ENCODE peak calls at places on chromosome 13, in ten cellular contexts. Z is activated T-helper 9 cell treated with anti-CD3 and anti-CD28 coated beads, Interleukin-2, amount 50 U/mL, for 16 hours; H is neuronal stem cell; F is activated effector memory CD4-positive, alpha-beta T cell treated with Interleukin-2 at 50 U/mL for 16 hours; W is AG09319; B is AG08396; L is AG20443; X is fibroblast of mammary gland; Q is activated CD4-positive, alpha-beta memory T cell treated with anti-CD3 and anti-CD28 coated beads for 36 hours; R is coronary artery. Y is an unnamed sample.

GRCh38 chr13:40982772-40983171 is 36.3 kb downstream of the ELF1 start:
- DNase-seq in F (no peak), Q (peak), W (no peak), R (no peak), L (no peak), H (no peak), X (peak), B (no peak), Z (peak), Y (peak)

GRCh38 chr13:52738719-52739467 is 727 bp downstream of the CNMD start:
- DNase-seq in B (no peak), L (peak), R (no peak), W (no peak), Q (no peak), Z (no peak), H (peak), F (no peak), X (no peak), Y (peak)

GRCh38 chr13:74316531-74316930 is 182.3 kb upstream of the KLF12 start:
- DNase-seq in X (no peak), F (no peak), R (no peak), L (no peak), B (no peak), Z (no peak), W (no peak), H (no peak), Q (no peak), Y (no peak)

GRCh38 chr13:101190337-101190736 is 226.0 kb downstream of the NALCN start:
- DNase-seq in H (no peak), X (peak), Z (no peak), F (no peak), Q (no peak), W (no peak), R (no peak), B (no peak), L (no peak), Y (no peak)

GRCh38 chr13:33017410-33017929 is 1.2 kb downstream of the KL start:
- DNase-seq in F (no peak), R (no peak), H (no peak), Z (no peak), Q (peak), L (no peak), W (no peak), X (peak), B (no peak), Y (peak)

GRCh38 chr13:97856001-97856675 is 97.3 kb upstream of the IPO5 start:
- DNase-seq in L (peak), W (no peak), R (no peak), X (peak), Q (no peak), F (no peak), B (no peak), Z (no peak), H (peak), Y (peak)

GRCh38 chr13:41562083-41562482 is 104.7 kb downstream of the RGCC start:
- DNase-seq in R (no peak), X (peak), B (peak), H (no peak), L (peak), Q (no peak), W (peak), Z (no peak), F (no peak), Y (peak)

GRCh38 chr13:45928196-45928595 is 76.6 kb upstream of the SIAH3 start:
- DNase-seq in R (no peak), F (no peak), L (no peak), W (no peak), X (no peak), Q (no peak), H (no peak), B (no peak), Z (no peak), Y (no peak)

GRCh38 chr13:110921209-110921608 is 6.3 kb upstream of the ANKRD10 start:
- DNase-seq in W (no peak), Q (peak), F (no peak), X (no peak), L (no peak), R (no peak), H (no peak), B (no peak), Z (no peak), Y (no peak)

GRCh38 chr13:25973576-25973975 is 78.2 kb downstream of the SHISA2 start:
- DNase-seq in B (no peak), F (no peak), Q (peak), L (no peak), X (no peak), H (no peak), R (no peak), W (no peak), Z (no peak), Y (no peak)

GRCh38 chr13:28707629-28708427 is 10.9 kb downstream of the SLC46A3 start:
- DNase-seq in Q (peak), L (peak), F (no peak), X (peak), Z (no peak), W (peak), R (no peak), B (peak), H (no peak), Y (peak)

GRCh38 chr13:50189450-50189849 is 174.2 kb downstream of the KCNRG start:
- DNase-seq in H (no peak), Q (no peak), F (no peak), W (no peak), X (no peak), Z (no peak), B (no peak), L (no peak), R (no peak), Y (no peak)

GRCh38 chr13:92843549-92843948 is 383.1 kb upstream of the GPC6 start:
- DNase-seq in X (peak), Z (no peak), L (peak), W (peak), H (no peak), B (peak), Q (no peak), R (no peak), F (no peak), Y (peak)

GRCh38 chr13:106393776-106394175 is 141.7 kb downstream of the EFNB2 start:
- DNase-seq in X (peak), H (no peak), R (no peak), F (no peak), L (peak), Q (no peak), W (no peak), Z (no peak), B (no peak), Y (peak)

GRCh38 chr13:48730971-48731658 is 77.4 kb downstream of the CYSLTR2 start:
- DNase-seq in L (peak), W (no peak), B (no peak), F (no peak), X (peak), Z (no peak), Q (peak), R (no peak), H (no peak), Y (peak)

GRCh38 chr13:36674337-36675212 is 755 bp downstream of the SERTM1 start:
- DNase-seq in W (no peak), Z (no peak), B (no peak), H (no peak), X (no peak), R (no peak), F (no peak), L (no peak), Q (no peak), Y (no peak)

GRCh38 chr13:48437381-48437780 is 24.5 kb upstream of the LPAR6 start:
- DNase-seq in F (no peak), Z (no peak), Q (no peak), B (peak), R (peak), L (peak), W (no peak), X (peak), H (no peak), Y (peak)

GRCh38 chr13:30120133-30120822 is 187.1 kb downstream of the KATNAL1 start:
- DNase-seq in L (no peak), H (no peak), Z (no peak), F (no peak), B (no peak), X (no peak), W (no peak), Q (no peak), R (no peak), Y (no peak)

GRCh38 chr13:51432576-51432975 is 20.3 kb downstream of the INTS6 start:
- DNase-seq in L (no peak), H (no peak), B (no peak), Z (no peak), F (no peak), Q (no peak), R (no peak), X (no peak), W (no peak), Y (no peak)

GRCh38 chr13:46712524-46712923 is 84.4 kb downstream of the ESD start:
- DNase-seq in W (no peak), R (no peak), Q (no peak), B (no peak), X (no peak), F (no peak), H (no peak), Z (no peak), L (no peak), Y (no peak)

GRCh38 chr13:91401916-91402315 is 3.5 kb downstream of the GPC5 start:
- DNase-seq in B (no peak), H (no peak), R (no peak), X (no peak), F (no peak), Q (no peak), L (no peak), W (no peak), Z (no peak), Y (no peak)

GRCh38 chr13:111790621-111791020 is 276.3 kb upstream of the SOX1 start:
- DNase-seq in Z (no peak), X (no peak), L (no peak), R (peak), F (no peak), W (no peak), B (no peak), Q (no peak), H (no peak), Y (no peak)

GRCh38 chr13:52162279-52163101 is 3.1 kb upstream of the NEK3 start:
- DNase-seq in B (peak), Z (no peak), X (peak), R (no peak), Q (no peak), W (no peak), F (no peak), L (no peak), H (peak), Y (peak)

GRCh38 chr13:93224545-93224944 is 2.1 kb upstream of the GPC6 start:
- DNase-seq in L (peak), F (no peak), B (peak), R (no peak), Q (no peak), X (peak), W (no peak), H (peak), Z (no peak), Y (peak)

GRCh38 chr13:34409496-34410163 is 532.4 kb upstream of the NBEA start:
- DNase-seq in L (no peak), Z (no peak), R (no peak), B (no peak), H (no peak), W (no peak), F (no peak), X (no peak), Q (no peak), Y (no peak)

GRCh38 chr13:79631260-79631659 is 150.3 kb downstream of the NDFIP2 start:
- DNase-seq in W (peak), L (peak), Q (no peak), X (peak), F (no peak), H (no peak), B (peak), Z (no peak), R (no peak), Y (peak)

GRCh38 chr13:40137400-40137799 is 481.9 kb downstream of the COG6 start:
- DNase-seq in Z (no peak), R (no peak), B (no peak), H (no peak), L (no peak), F (no peak), Q (peak), W (no peak), X (no peak), Y (no peak)

GRCh38 chr13:112233256-112233655 is 142.9 kb upstream of the SPACA7 start:
- DNase-seq in B (no peak), Q (no peak), W (no peak), R (no peak), X (no peak), Z (no peak), H (no peak), F (no peak), L (no peak), Y (no peak)

GRCh38 chr13:59679239-59679638 is 484.5 kb downstream of the DIAPH3 start:
- DNase-seq in B (no peak), H (no peak), X (no peak), W (no peak), Z (no peak), Q (no peak), F (no peak), L (no peak), R (no peak), Y (no peak)

GRCh38 chr13:20570540-20570939 is 3.6 kb downstream of the IFT88 start:
- DNase-seq in L (no peak), Q (no peak), F (no peak), H (no peak), B (no peak), X (peak), Z (no peak), R (no peak), W (no peak), Y (peak)

GRCh38 chr13:99053636-99054233 is 75.9 kb upstream of the DOCK9 start:
- DNase-seq in Z (no peak), Q (no peak), B (no peak), L (no peak), X (no peak), F (no peak), W (no peak), H (no peak), R (no peak), Y (no peak)

GRCh38 chr13:26971990-26972888 is 199.4 kb downstream of the USP12 start:
- DNase-seq in Q (peak), W (no peak), L (no peak), X (peak), H (peak), F (no peak), B (no peak), Z (no peak), R (no peak), Y (peak)

GRCh38 chr13:46893820-46894533 is 2.9 kb downstream of the HTR2A start:
- DNase-seq in B (peak), Q (peak), W (no peak), R (peak), X (peak), H (peak), Z (peak), F (peak), L (peak), Y (peak)

GRCh38 chr13:79805317-79805716 is 324.4 kb downstream of the NDFIP2 start:
- DNase-seq in W (no peak), H (no peak), B (no peak), X (no peak), R (no peak), F (no peak), Q (no peak), L (no peak), Z (no peak), Y (no peak)

GRCh38 chr13:48222358-48223015 is 10.5 kb upstream of the ITM2B start:
- DNase-seq in Q (peak), B (no peak), X (peak), Z (no peak), F (no peak), H (no peak), W (no peak), R (no peak), L (peak), Y (peak)

GRCh38 chr13:76921516-76921915 is 26.8 kb upstream of the ACOD1 start:
- DNase-seq in X (no peak), H (no peak), W (no peak), Q (no peak), F (no peak), Z (no peak), B (no peak), R (no peak), L (no peak), Y (peak)

Y was measured in EH.